ENCODE peak calls at places on chromosomes 2 and 18, in six cellular contexts. One of them, this sample, is unnamed.

GRCh38 chr2:197786010-197786877 is 1.1 kb upstream of the BOLL start:
- DNase-seq in right cardiac atrium: peak; percentile 70
- DNase-seq in neural progenitor cell: peak; percentile 76
- DNase-seq in CD8-positive, alpha-beta memory T cell: peak; percentile 48
- DNase-seq in spleen: peak; percentile 84
- DNase-seq in fibroblast of lung: no peak
- DNase-seq in this sample: peak; percentile 92

GRCh38 chr2:44244135-44244871 is 31.0 kb upstream of the SLC3A1 start:
- DNase-seq in right cardiac atrium: peak; percentile 52
- DNase-seq in neural progenitor cell: peak; percentile 83
- DNase-seq in CD8-positive, alpha-beta memory T cell: peak; percentile 55
- DNase-seq in spleen: no peak
- DNase-seq in fibroblast of lung: peak; percentile 62
- DNase-seq in this sample: peak; percentile 35

GRCh38 chr2:174485763-174486613 is 841 bp downstream of the GPR155 start:
- DNase-seq in right cardiac atrium: peak; percentile 67
- DNase-seq in neural progenitor cell: peak; percentile 42
- DNase-seq in CD8-positive, alpha-beta memory T cell: peak; percentile 12
- DNase-seq in spleen: peak; percentile 83
- DNase-seq in fibroblast of lung: peak; percentile 25
- DNase-seq in this sample: no peak

GRCh38 chr2:46939596-46940359 is 24.2 kb upstream of the MCFD2 start:
- DNase-seq in right cardiac atrium: no peak
- DNase-seq in neural progenitor cell: peak; percentile 22
- DNase-seq in CD8-positive, alpha-beta memory T cell: no peak
- DNase-seq in spleen: no peak
- DNase-seq in fibroblast of lung: no peak
- DNase-seq in this sample: no peak

GRCh38 chr18:79458131-79458838 is 62.6 kb downstream of the NFATC1 start:
- DNase-seq in right cardiac atrium: peak; percentile 90
- DNase-seq in neural progenitor cell: no peak
- DNase-seq in CD8-positive, alpha-beta memory T cell: no peak
- DNase-seq in spleen: no peak
- DNase-seq in fibroblast of lung: peak; percentile 93
- DNase-seq in this sample: peak; percentile 74

GRCh38 chr18:48363167-48363566 is 46.0 kb downstream of the ZBTB7C start:
- DNase-seq in right cardiac atrium: no peak
- DNase-seq in neural progenitor cell: no peak
- DNase-seq in CD8-positive, alpha-beta memory T cell: no peak
- DNase-seq in spleen: no peak
- DNase-seq in fibroblast of lung: no peak
- DNase-seq in this sample: no peak

GRCh38 chr2:170456914-170457313 is 258.2 kb upstream of the SP5 start:
- DNase-seq in right cardiac atrium: no peak
- DNase-seq in neural progenitor cell: no peak
- DNase-seq in CD8-positive, alpha-beta memory T cell: no peak
- DNase-seq in spleen: no peak
- DNase-seq in fibroblast of lung: no peak
- DNase-seq in this sample: no peak

GRCh38 chr2:207334631-207335371 is 169.1 kb upstream of the KLF7 start:
- DNase-seq in right cardiac atrium: peak; percentile 76
- DNase-seq in neural progenitor cell: peak; percentile 89
- DNase-seq in CD8-positive, alpha-beta memory T cell: no peak
- DNase-seq in spleen: no peak
- DNase-seq in fibroblast of lung: peak; percentile 100
- DNase-seq in this sample: peak; percentile 67

GRCh38 chr2:85195956-85196355 is 62.8 kb downstream of the TCF7L1 start:
- DNase-seq in right cardiac atrium: no peak
- DNase-seq in neural progenitor cell: no peak
- DNase-seq in CD8-positive, alpha-beta memory T cell: no peak
- DNase-seq in spleen: no peak
- DNase-seq in fibroblast of lung: no peak
- DNase-seq in this sample: peak; percentile 41

GRCh38 chr18:70331456-70332097 is 42.7 kb downstream of the SOCS6 start:
- DNase-seq in right cardiac atrium: no peak
- DNase-seq in neural progenitor cell: no peak
- DNase-seq in CD8-positive, alpha-beta memory T cell: no peak
- DNase-seq in spleen: no peak
- DNase-seq in fibroblast of lung: no peak
- DNase-seq in this sample: no peak

GRCh38 chr2:236749346-236749745 is 179.7 kb downstream of the ACKR3 start:
- DNase-seq in right cardiac atrium: no peak
- DNase-seq in neural progenitor cell: no peak
- DNase-seq in CD8-positive, alpha-beta memory T cell: no peak
- DNase-seq in spleen: no peak
- DNase-seq in fibroblast of lung: peak; percentile 91
- DNase-seq in this sample: no peak

DNA sequence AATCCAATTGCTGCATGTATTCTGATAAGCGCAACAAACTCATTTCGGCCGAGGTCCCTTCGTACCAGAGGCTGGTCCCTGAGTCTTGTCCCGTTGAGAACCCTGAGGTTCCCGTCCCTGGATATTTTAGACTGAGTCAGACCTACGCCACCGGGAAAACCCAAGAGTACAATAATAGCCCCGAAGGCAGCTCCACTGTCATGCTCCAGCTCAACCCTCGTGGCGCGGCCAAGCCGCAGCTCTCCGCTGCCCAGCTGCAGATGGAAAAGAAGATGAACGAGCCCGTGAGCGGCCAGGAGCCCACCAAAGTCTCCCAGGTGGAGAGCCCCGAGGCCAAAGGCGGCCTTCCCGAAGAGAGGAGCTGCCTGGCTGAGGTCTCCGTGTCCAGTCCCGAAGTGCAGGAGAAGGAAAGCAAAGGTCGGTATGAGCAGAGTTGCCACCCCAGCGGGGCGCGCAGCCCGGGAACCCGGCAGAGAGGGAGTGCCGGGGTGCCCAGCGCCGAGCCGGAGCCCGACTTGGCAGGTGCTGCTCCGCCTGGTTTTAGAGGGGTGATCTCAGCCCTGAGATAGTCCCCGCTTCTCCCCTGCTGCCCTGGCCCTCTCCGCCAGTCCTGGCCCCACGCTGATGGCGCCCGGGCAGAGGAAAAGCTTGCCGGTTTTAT is 714 bp downstream of the HOXD10 start:
- DNase-seq in right cardiac atrium: no peak
- DNase-seq in neural progenitor cell: no peak
- DNase-seq in CD8-positive, alpha-beta memory T cell: no peak
- DNase-seq in spleen: no peak
- DNase-seq in fibroblast of lung: no peak
- DNase-seq in this sample: no peak
- H3K4me1 ChIP-seq in right cardiac atrium: no peaks in the 10 kb centered on the region
- H3K4me1 ChIP-seq in neural progenitor cell: no peaks in the 10 kb centered on the region
- H3K4me1 ChIP-seq in CD8-positive, alpha-beta memory T cell: no peaks in the 10 kb centered on the region
- H3K4me1 ChIP-seq in spleen: no peaks in the 10 kb centered on the region
- H3K4me1 ChIP-seq in fibroblast of lung: no peaks in the 10 kb centered on the region
- H3K4me1 ChIP-seq in this sample: peaks cover 2% of the 10 kb centered on the region

GRCh38 chr2:163737169-163737439 is 1.3 kb upstream of the FIGN start:
- DNase-seq in right cardiac atrium: no peak
- DNase-seq in neural progenitor cell: no peak
- DNase-seq in CD8-positive, alpha-beta memory T cell: no peak
- DNase-seq in spleen: no peak
- DNase-seq in fibroblast of lung: no peak
- DNase-seq in this sample: no peak
- H3K4me3 ChIP-seq in right cardiac atrium: peak overlapping the region; percentile 98
- H3K4me3 ChIP-seq in neural progenitor cell: peak overlapping the region; percentile 92
- H3K4me3 ChIP-seq in CD8-positive, alpha-beta memory T cell: no peak overlapping the region
- H3K4me3 ChIP-seq in spleen: peak overlapping the region; percentile 53
- H3K4me3 ChIP-seq in fibroblast of lung: peak overlapping the region; percentile 83
- H3K4me3 ChIP-seq in this sample: peak overlapping the region; percentile 82

GRCh38 chr18:37525302-37525585 is 40.4 kb downstream of the CELF4 start:
- DNase-seq in right cardiac atrium: no peak
- DNase-seq in neural progenitor cell: no peak
- DNase-seq in CD8-positive, alpha-beta memory T cell: no peak
- DNase-seq in spleen: no peak
- DNase-seq in fibroblast of lung: no peak
- DNase-seq in this sample: no peak

GRCh38 chr18:37524546-37525301 is 40.9 kb downstream of the CELF4 start:
- DNase-seq in right cardiac atrium: no peak
- DNase-seq in neural progenitor cell: peak; percentile 76
- DNase-seq in CD8-positive, alpha-beta memory T cell: no peak
- DNase-seq in spleen: no peak
- DNase-seq in fibroblast of lung: no peak
- DNase-seq in this sample: no peak

GRCh38 chr18:37520508-37520907 is 45.1 kb downstream of the CELF4 start:
- DNase-seq in right cardiac atrium: no peak
- DNase-seq in neural progenitor cell: no peak
- DNase-seq in CD8-positive, alpha-beta memory T cell: no peak
- DNase-seq in spleen: no peak
- DNase-seq in fibroblast of lung: no peak
- DNase-seq in this sample: no peak

GRCh38 chr18:37521500-37522465 is 43.8 kb downstream of the CELF4 start:
- DNase-seq in right cardiac atrium: no peak
- DNase-seq in neural progenitor cell: no peak
- DNase-seq in CD8-positive, alpha-beta memory T cell: no peak
- DNase-seq in spleen: no peak
- DNase-seq in fibroblast of lung: no peak
- DNase-seq in this sample: no peak

DNA sequence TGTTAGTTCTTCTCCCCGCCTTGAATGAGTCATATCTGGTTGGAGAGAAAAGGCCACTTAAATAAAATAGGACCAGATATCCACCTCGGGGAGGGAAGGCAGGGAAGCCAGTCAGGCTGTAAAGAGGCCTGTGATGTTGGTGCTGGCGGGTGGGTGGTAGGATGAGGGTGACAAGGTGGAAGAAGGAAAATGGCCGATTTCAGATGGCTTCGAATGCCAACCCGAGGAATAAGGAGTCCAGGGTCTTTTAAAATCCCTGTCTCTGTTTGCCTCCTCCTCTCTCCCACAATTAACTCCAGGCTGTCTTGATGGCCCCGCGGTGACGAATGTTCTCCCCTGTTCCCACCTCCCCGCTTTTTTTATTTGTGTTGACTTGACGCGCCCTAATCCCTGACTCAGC is 41.5 kb downstream of the CELF4 start:
- DNase-seq in right cardiac atrium: no peak
- DNase-seq in neural progenitor cell: no peak
- DNase-seq in CD8-positive, alpha-beta memory T cell: no peak
- DNase-seq in spleen: no peak
- DNase-seq in fibroblast of lung: no peak
- DNase-seq in this sample: no peak
- H3K27me3 ChIP-seq in right cardiac atrium: no peaks in the 10 kb centered on the region
- H3K27me3 ChIP-seq in neural progenitor cell: peaks cover 43% of the 10 kb centered on the region
- H3K27me3 ChIP-seq in CD8-positive, alpha-beta memory T cell: no peaks in the 10 kb centered on the region
- H3K27me3 ChIP-seq in spleen: peaks cover 36% of the 10 kb centered on the region
- H3K27me3 ChIP-seq in fibroblast of lung: peaks cover 8% of the 10 kb centered on the region
- H3K27me3 ChIP-seq in this sample: peaks cover 57% of the 10 kb centered on the region

GRCh38 chr18:2672410-2672809 is 16.9 kb downstream of the SMCHD1 start:
- DNase-seq in right cardiac atrium: no peak
- DNase-seq in neural progenitor cell: no peak
- DNase-seq in CD8-positive, alpha-beta memory T cell: no peak
- DNase-seq in spleen: no peak
- DNase-seq in fibroblast of lung: no peak
- DNase-seq in this sample: no peak
- H3K4me1 ChIP-seq in right cardiac atrium: no peaks in the 10 kb centered on the region
- H3K4me1 ChIP-seq in neural progenitor cell: no peaks in the 10 kb centered on the region
- H3K4me1 ChIP-seq in CD8-positive, alpha-beta memory T cell: peaks cover 12% of the 10 kb centered on the region
- H3K4me1 ChIP-seq in spleen: no peaks in the 10 kb centered on the region
- H3K4me1 ChIP-seq in fibroblast of lung: no peaks in the 10 kb centered on the region
- H3K4me1 ChIP-seq in this sample: no peaks in the 10 kb centered on the region

DNA sequence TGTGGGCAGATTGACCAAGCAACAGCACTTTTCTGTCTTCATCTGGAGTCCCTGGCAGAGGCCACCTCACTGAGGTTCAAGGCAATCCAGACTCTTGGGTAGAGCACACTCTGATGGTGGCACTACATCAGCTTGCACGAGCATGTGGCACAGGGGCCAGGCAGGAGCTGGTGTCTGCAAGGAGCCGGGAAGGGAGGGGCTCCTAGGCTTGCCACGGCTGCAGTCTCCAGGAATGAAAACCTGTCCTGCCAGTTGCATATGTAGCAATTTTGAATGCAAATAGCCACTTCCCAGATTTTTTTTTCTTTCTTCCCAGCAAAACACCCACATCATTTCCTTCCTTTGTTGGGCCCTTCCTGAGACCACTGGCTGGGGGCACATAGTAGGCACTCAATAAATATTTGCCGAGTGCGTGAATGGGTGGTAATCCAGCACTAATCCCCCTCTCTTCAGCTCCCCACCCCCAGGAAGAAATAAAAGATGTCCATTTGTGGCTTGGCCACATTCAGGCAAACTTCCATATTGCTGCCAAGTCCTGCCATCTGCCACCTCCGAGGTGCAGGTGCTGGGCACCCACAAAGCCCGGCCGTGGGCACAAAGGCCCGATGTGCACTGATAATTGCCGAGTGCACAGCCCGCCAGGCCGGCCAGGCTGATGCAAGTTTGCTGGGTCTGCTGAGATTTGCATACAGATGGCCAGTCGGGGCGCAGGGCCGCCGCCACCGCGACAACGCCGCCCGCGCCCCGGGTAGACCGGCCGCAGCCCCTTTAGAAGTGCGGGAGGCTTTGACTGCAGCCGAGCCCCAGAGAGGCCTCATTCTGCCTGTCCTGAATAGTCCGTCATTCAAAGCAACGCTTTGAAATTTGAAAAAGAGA is 72.5 kb downstream of the MYCN start:
- DNase-seq in right cardiac atrium: no peak
- DNase-seq in neural progenitor cell: peak; percentile 65
- DNase-seq in CD8-positive, alpha-beta memory T cell: no peak
- DNase-seq in spleen: no peak
- DNase-seq in fibroblast of lung: no peak
- DNase-seq in this sample: no peak
- H3K4me3 ChIP-seq in right cardiac atrium: no peak overlapping the region
- H3K4me3 ChIP-seq in neural progenitor cell: peak overlapping the region; percentile 10
- H3K4me3 ChIP-seq in CD8-positive, alpha-beta memory T cell: no peak overlapping the region
- H3K4me3 ChIP-seq in spleen: no peak overlapping the region
- H3K4me3 ChIP-seq in fibroblast of lung: no peak overlapping the region
- H3K4me3 ChIP-seq in this sample: no peak overlapping the region

GRCh38 chr2:218168016-218168415 is 1.3 kb upstream of the CXCR1 start:
- DNase-seq in right cardiac atrium: no peak
- DNase-seq in neural progenitor cell: no peak
- DNase-seq in CD8-positive, alpha-beta memory T cell: no peak
- DNase-seq in spleen: no peak
- DNase-seq in fibroblast of lung: peak; percentile 15
- DNase-seq in this sample: no peak
- H3K27me3 ChIP-seq in right cardiac atrium: no peaks in the 10 kb centered on the region
- H3K27me3 ChIP-seq in neural progenitor cell: no peaks in the 10 kb centered on the region
- H3K27me3 ChIP-seq in CD8-positive, alpha-beta memory T cell: no peaks in the 10 kb centered on the region
- H3K27me3 ChIP-seq in spleen: no peaks in the 10 kb centered on the region
- H3K27me3 ChIP-seq in fibroblast of lung: peaks cover 10% of the 10 kb centered on the region
- H3K27me3 ChIP-seq in this sample: peaks cover 6% of the 10 kb centered on the region

GRCh38 chr2:105880637-105881036 is 135.9 kb downstream of the NCK2 start:
- DNase-seq in right cardiac atrium: no peak
- DNase-seq in neural progenitor cell: no peak
- DNase-seq in CD8-positive, alpha-beta memory T cell: no peak
- DNase-seq in spleen: no peak
- DNase-seq in fibroblast of lung: no peak
- DNase-seq in this sample: no peak

GRCh38 chr2:105883911-105884694 is 139.4 kb downstream of the NCK2 start:
- DNase-seq in right cardiac atrium: no peak
- DNase-seq in neural progenitor cell: no peak
- DNase-seq in CD8-positive, alpha-beta memory T cell: no peak
- DNase-seq in spleen: no peak
- DNase-seq in fibroblast of lung: no peak
- DNase-seq in this sample: no peak

GRCh38 chr2:105881286-105882136 is 136.8 kb downstream of the NCK2 start:
- DNase-seq in right cardiac atrium: no peak
- DNase-seq in neural progenitor cell: no peak
- DNase-seq in CD8-positive, alpha-beta memory T cell: no peak
- DNase-seq in spleen: no peak
- DNase-seq in fibroblast of lung: no peak
- DNase-seq in this sample: no peak

GRCh38 chr2:105885456-105885855 is 140.7 kb downstream of the NCK2 start:
- DNase-seq in right cardiac atrium: no peak
- DNase-seq in neural progenitor cell: no peak
- DNase-seq in CD8-positive, alpha-beta memory T cell: no peak
- DNase-seq in spleen: no peak
- DNase-seq in fibroblast of lung: no peak
- DNase-seq in this sample: no peak

GRCh38 chr2:105882920-105883319 is 138.2 kb downstream of the NCK2 start:
- DNase-seq in right cardiac atrium: no peak
- DNase-seq in neural progenitor cell: no peak
- DNase-seq in CD8-positive, alpha-beta memory T cell: no peak
- DNase-seq in spleen: no peak
- DNase-seq in fibroblast of lung: no peak
- DNase-seq in this sample: no peak
- H3K4me1 ChIP-seq in right cardiac atrium: peaks cover 9% of the 10 kb centered on the region
- H3K4me1 ChIP-seq in neural progenitor cell: peaks cover 5% of the 10 kb centered on the region
- H3K4me1 ChIP-seq in CD8-positive, alpha-beta memory T cell: peaks cover 84% of the 10 kb centered on the region
- H3K4me1 ChIP-seq in spleen: peaks cover 10% of the 10 kb centered on the region
- H3K4me1 ChIP-seq in fibroblast of lung: peaks cover 6% of the 10 kb centered on the region
- H3K4me1 ChIP-seq in this sample: peaks cover 51% of the 10 kb centered on the region